ENCODE peak calls at places on chromosomes 7 and 10, in six cellular contexts. T, Z, Y, I, H and L are unnamed samples.

GRCh38 chr7:46162582-46162981 is 241.5 kb upstream of the IGFBP3 start:
- DNase-seq in T (no peak), Z (no peak), Y (no peak), I (no peak), H (no peak), L (no peak)

GRCh38 chr10:124450010-124450782 is at the start of gene NKX1-2:
- DNase-seq in T (no peak), Z (peak), Y (peak), I (no peak), H (no peak), L (no peak)

GRCh38 chr7:133290676-133291332 is 37.9 kb downstream of the EXOC4 start:
- DNase-seq in T (no peak), Z (no peak), Y (no peak), I (no peak), H (no peak), L (no peak)

GRCh38 chr10:121854809-121855445 is 72.9 kb downstream of the ATE1 start:
- DNase-seq in T (no peak), Z (no peak), Y (no peak), I (no peak), H (no peak), L (no peak)

GRCh38 chr7:66542528-66543373 is 85.9 kb upstream of the KCTD7 start:
- DNase-seq in T (no peak), Z (no peak), Y (no peak), I (no peak), H (no peak), L (no peak)

GRCh38 chr10:26215923-26216576 is 524 bp upstream of the GAD2 start:
- DNase-seq in T (no peak), Z (peak), Y (peak), I (no peak), H (no peak), L (no peak)

GRCh38 chr10:77853256-77853655 is 73.3 kb downstream of the DLG5 start:
- DNase-seq in T (no peak), Z (no peak), Y (no peak), I (no peak), H (no peak), L (no peak)

GRCh38 chr10:105579112-105579511 is 938.0 kb downstream of the SORCS3 start:
- DNase-seq in T (no peak), Z (no peak), Y (no peak), I (no peak), H (no peak), L (no peak)

GRCh38 chr7:89988070-89988469 is 166.2 kb upstream of the STEAP1 start:
- DNase-seq in T (no peak), Z (no peak), Y (no peak), I (no peak), H (no peak), L (no peak)

GRCh38 chr7:102404005-102404861 is 8.1 kb downstream of the PRKRIP1 start:
- DNase-seq in T (peak), Z (peak), Y (peak), I (no peak), H (no peak), L (peak)

GRCh38 chr10:1160561-1160961 is 104.4 kb downstream of the WDR37 start:
- DNase-seq in T (no peak), Z (no peak), Y (no peak), I (no peak), H (no peak), L (peak)

GRCh38 chr7:83562960-83563359 is 86.0 kb downstream of the SEMA3E start:
- DNase-seq in T (no peak), Z (no peak), Y (no peak), I (no peak), H (no peak), L (no peak)

GRCh38 chr10:130509881-130510689 is 373.9 kb downstream of the GLRX3 start:
- DNase-seq in T (no peak), Z (no peak), Y (no peak), I (no peak), H (no peak), L (no peak)

GRCh38 chr7:36514289-36515243 is 124.9 kb downstream of the ANLN start:
- DNase-seq in T (no peak), Z (no peak), Y (no peak), I (no peak), H (no peak), L (no peak)

GRCh38 chr10:72588266-72588665 is 37.6 kb downstream of the MICU1 start:
- DNase-seq in T (no peak), Z (no peak), Y (no peak), I (no peak), H (no peak), L (no peak)

GRCh38 chr10:45673074-45673628 is 579 bp upstream of the ZFAND4 start:
- DNase-seq in T (no peak), Z (no peak), Y (peak), I (no peak), H (no peak), L (no peak)

GRCh38 chr10:43879742-43880141 is 231.1 kb upstream of the ZNF32 start:
- DNase-seq in T (no peak), Z (no peak), Y (no peak), I (no peak), H (no peak), L (peak)

GRCh38 chr7:150737265-150738055 is at the start of gene GIMAP5:
- DNase-seq in T (peak), Z (no peak), Y (no peak), I (no peak), H (no peak), L (no peak)

GRCh38 chr7:94687810-94688209 is 31.9 kb upstream of the SGCE start:
- DNase-seq in T (no peak), Z (no peak), Y (no peak), I (no peak), H (no peak), L (no peak)

GRCh38 chr10:62046522-62047239 is 145.2 kb downstream of the ARID5B start:
- DNase-seq in T (no peak), Z (no peak), Y (no peak), I (no peak), H (no peak), L (no peak)

GRCh38 chr7:51350195-51350896 is 33.7 kb upstream of the COBL start:
- DNase-seq in T (no peak), Z (no peak), Y (peak), I (no peak), H (no peak), L (no peak)

GRCh38 chr10:125087191-125087896 is 73.0 kb downstream of the CTBP2 start:
- DNase-seq in T (no peak), Z (no peak), Y (no peak), I (no peak), H (no peak), L (no peak)